ENCODE peak calls at places on chromosomes 1 and 21, in nine cellular contexts. E is foreskin keratinocyte; W is IMR-90; J is HL-60; G is cardiac muscle cell; T is CD4-positive, alpha-beta T cell; M is neural progenitor cell; H is H9; N is upper lobe of right lung. R is an unnamed sample.

GRCh38 chr1:208127284-208127683 is 116.9 kb downstream of the PLXNA2 start:
- DNase-seq in E (no peak), W (no peak), J (no peak), G (peak), T (no peak), M (no peak), H (no peak), N (no peak), R (no peak)

GRCh38 chr1:23553206-23553895 is 6.0 kb downstream of the ID3 start:
- DNase-seq in E (no peak), W (no peak), J (no peak), G (no peak), T (no peak), M (no peak), H (peak), N (no peak), R (no peak)

GRCh38 chr1:158053276-158053675 is 59.8 kb downstream of the KIRREL1 start:
- DNase-seq in E (peak), W (peak), J (no peak), G (no peak), T (no peak), M (peak), H (no peak), N (no peak), R (no peak)

GRCh38 chr1:241842565-241842964 is 5.4 kb upstream of the EXO1 start:
- DNase-seq in E (peak), W (peak), J (no peak), G (no peak), T (no peak), M (no peak), H (no peak), N (no peak), R (no peak)

GRCh38 chr1:213438339-213438738 is 387.3 kb downstream of the RPS6KC1 start:
- DNase-seq in E (no peak), W (no peak), J (no peak), G (no peak), T (no peak), M (no peak), H (no peak), N (no peak), R (no peak)

GRCh38 chr1:10057305-10057704 is 24.5 kb downstream of the UBE4B start:
- DNase-seq in E (peak), W (peak), J (no peak), G (no peak), T (no peak), M (no peak), H (no peak), N (no peak), R (no peak)

GRCh38 chr1:200038987-200039848 is 11.7 kb downstream of the NR5A2 start:
- DNase-seq in E (peak), W (no peak), J (peak), G (peak), T (no peak), M (peak), H (peak), N (peak), R (peak)

GRCh38 chr1:246682231-246682895 is 41.8 kb upstream of the SCCPDH start:
- DNase-seq in E (no peak), W (no peak), J (no peak), G (no peak), T (no peak), M (no peak), H (no peak), N (no peak), R (no peak)

GRCh38 chr1:202821467-202821866 is 10.7 kb downstream of the PCAT6 start:
- DNase-seq in E (peak), W (peak), J (no peak), G (peak), T (no peak), M (no peak), H (no peak), N (no peak), R (no peak)

GRCh38 chr1:203202431-203203245 is 16.1 kb upstream of the CHI3L1 start:
- DNase-seq in E (no peak), W (peak), J (no peak), G (no peak), T (no peak), M (no peak), H (no peak), N (peak), R (no peak)

GRCh38 chr1:115098979-115099692 is 9.8 kb upstream of the TSPAN2 start:
- DNase-seq in E (no peak), W (peak), J (peak), G (no peak), T (peak), M (no peak), H (no peak), N (no peak), R (peak)

GRCh38 chr1:154883919-154884867 is 14.1 kb upstream of the KCNN3 start:
- DNase-seq in E (no peak), W (no peak), J (no peak), G (no peak), T (no peak), M (no peak), H (no peak), N (peak), R (no peak)

GRCh38 chr1:89524369-89525168 is at the start of gene LRRC8B:
- DNase-seq in E (peak), W (peak), J (peak), G (peak), T (peak), M (peak), H (peak), N (peak), R (peak)

GRCh38 chr1:169925505-169926482 is 32.1 kb upstream of the SCYL3 start:
- DNase-seq in E (no peak), W (no peak), J (no peak), G (peak), T (no peak), M (peak), H (no peak), N (no peak), R (no peak)

GRCh38 chr1:27591622-27592021 is 12.3 kb downstream of the AHDC1 start:
- DNase-seq in E (no peak), W (peak), J (no peak), G (no peak), T (no peak), M (no peak), H (no peak), N (no peak), R (no peak)

GRCh38 chr21:32993894-32994293 is 31.8 kb upstream of the OLIG2 start:
- DNase-seq in E (peak), W (no peak), J (no peak), G (no peak), T (no peak), M (no peak), H (no peak), N (no peak), R (no peak)

GRCh38 chr1:7223334-7224080 is 438.3 kb downstream of the CAMTA1 start:
- DNase-seq in E (peak), W (peak), J (no peak), G (no peak), T (no peak), M (no peak), H (no peak), N (no peak), R (peak)

GRCh38 chr1:119372493-119373086 is 4.0 kb downstream of the HAO2 start:
- DNase-seq in E (peak), W (no peak), J (no peak), G (peak), T (no peak), M (peak), H (peak), N (no peak), R (peak)

GRCh38 chr1:208159542-208160258 is 84.5 kb downstream of the PLXNA2 start:
- DNase-seq in E (no peak), W (peak), J (no peak), G (peak), T (no peak), M (no peak), H (no peak), N (no peak), R (no peak)

GRCh38 chr1:155859881-155860841 is 794 bp downstream of the SYT11 start:
- DNase-seq in E (no peak), W (peak), J (peak), G (peak), T (no peak), M (peak), H (peak), N (peak), R (no peak)

GRCh38 chr1:223835754-223836153 is 10.0 kb downstream of the TP53BP2 start:
- DNase-seq in E (no peak), W (no peak), J (no peak), G (no peak), T (no peak), M (no peak), H (no peak), N (no peak), R (no peak)

GRCh38 chr1:41672173-41672572 is 187.7 kb upstream of the EDN2 start:
- DNase-seq in E (peak), W (peak), J (no peak), G (no peak), T (no peak), M (no peak), H (no peak), N (peak), R (peak)

GRCh38 chr1:232998646-232999045 is 48.2 kb downstream of the NTPCR start:
- DNase-seq in E (no peak), W (peak), J (no peak), G (no peak), T (no peak), M (no peak), H (no peak), N (no peak), R (no peak)

GRCh38 chr1:46084553-46085448 is 47.6 kb downstream of the PIK3R3 start:
- DNase-seq in E (peak), W (peak), J (no peak), G (no peak), T (no peak), M (no peak), H (no peak), N (no peak), R (peak)

GRCh38 chr1:52579415-52579814 is 22.8 kb upstream of the GPX7 start:
- DNase-seq in E (no peak), W (peak), J (no peak), G (no peak), T (no peak), M (no peak), H (no peak), N (no peak), R (no peak)

GRCh38 chr1:233549917-233550316 is 64.0 kb upstream of the KCNK1 start:
- DNase-seq in E (no peak), W (no peak), J (no peak), G (no peak), T (no peak), M (no peak), H (no peak), N (no peak), R (no peak)

GRCh38 chr1:60133848-60134247 is 60.3 kb upstream of the C1orf87 start:
- DNase-seq in E (peak), W (peak), J (no peak), G (no peak), T (no peak), M (no peak), H (no peak), N (no peak), R (no peak)

GRCh38 chr1:234458352-234459027 is 20.5 kb downstream of the TARBP1 start:
- DNase-seq in E (peak), W (no peak), J (no peak), G (no peak), T (no peak), M (no peak), H (no peak), N (no peak), R (no peak)

GRCh38 chr1:100543640-100544039 is 5.7 kb downstream of the GPR88 start:
- DNase-seq in E (peak), W (no peak), J (no peak), G (no peak), T (no peak), M (peak), H (peak), N (no peak), R (peak)

GRCh38 chr1:59194621-59195020 is 102.3 kb upstream of the FGGY start:
- DNase-seq in E (peak), W (no peak), J (no peak), G (no peak), T (no peak), M (no peak), H (no peak), N (no peak), R (peak)

GRCh38 chr1:108815566-108815965 is 41.3 kb downstream of the AKNAD1 start:
- DNase-seq in E (no peak), W (no peak), J (no peak), G (no peak), T (no peak), M (no peak), H (no peak), N (no peak), R (no peak)

GRCh38 chr1:216523449-216524190 is 100.4 kb upstream of the USH2A start:
- DNase-seq in E (peak), W (peak), J (no peak), G (no peak), T (no peak), M (no peak), H (no peak), N (no peak), R (no peak)

GRCh38 chr1:86754265-86754974 is 50.0 kb downstream of the SH3GLB1 start:
- DNase-seq in E (no peak), W (no peak), J (no peak), G (no peak), T (no peak), M (no peak), H (no peak), N (no peak), R (no peak)

GRCh38 chr1:229271448-229272120 is 673 bp downstream of the RAB4A start:
- DNase-seq in E (no peak), W (peak), J (no peak), G (peak), T (no peak), M (peak), H (no peak), N (no peak), R (no peak)

GRCh38 chr1:59292557-59292956 is 4.3 kb upstream of the FGGY start:
- DNase-seq in E (no peak), W (peak), J (peak), G (no peak), T (no peak), M (no peak), H (no peak), N (no peak), R (no peak)

GRCh38 chr1:87683557-87683956 is 354.9 kb downstream of the LMO4 start:
- DNase-seq in E (no peak), W (no peak), J (no peak), G (no peak), T (no peak), M (no peak), H (no peak), N (no peak), R (no peak)

GRCh38 chr1:55894521-55894920 is 679.4 kb upstream of the USP24 start:
- DNase-seq in E (no peak), W (peak), J (no peak), G (no peak), T (no peak), M (no peak), H (no peak), N (no peak), R (no peak)
- TF ChIP-seq CTCF in E (no peak), W (no peak), J (no peak), G (no peak), T (no peak), M (no peak), H (no peak), N (no peak), R (no peak)

DNA sequence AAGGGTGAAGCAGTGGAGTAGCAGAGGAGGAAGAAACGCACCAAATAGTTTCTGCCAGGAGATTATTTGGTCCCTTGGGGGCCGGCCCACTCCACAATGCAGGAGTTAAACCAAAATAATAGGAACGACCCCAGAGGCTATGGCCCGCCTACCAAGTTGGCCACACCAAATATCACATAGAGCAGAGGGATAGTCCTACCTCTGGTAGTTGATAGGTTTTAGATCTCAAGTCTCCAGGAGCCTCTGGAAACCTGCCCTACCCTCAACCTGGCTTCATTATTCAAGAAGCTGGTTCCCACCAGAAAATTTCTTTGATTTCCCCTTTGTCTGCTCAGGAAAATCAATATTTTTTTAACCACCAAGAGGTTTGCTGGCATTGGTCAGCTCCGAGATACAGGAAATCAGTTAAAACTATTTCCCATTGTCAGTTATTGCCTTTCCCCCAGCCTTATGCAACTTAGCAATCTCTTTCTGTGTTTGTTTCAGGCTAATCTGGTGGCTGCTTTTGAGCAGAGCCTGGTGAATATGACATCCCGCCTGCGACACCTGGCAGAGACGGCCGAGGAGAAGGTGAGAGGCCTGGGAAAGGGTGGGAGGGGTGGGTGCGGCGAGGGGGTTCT is 35.5 kb upstream of the IPO9 start:
- DNase-seq in E (no peak), W (no peak), J (no peak), G (no peak), T (no peak), M (no peak), H (no peak), N (no peak), R (no peak)
- H3K27ac ChIP-seq in E (no peak), W (no peak), J (no peak), G (peak), T (no peak), M (no peak), H (no peak), N (no peak), R (peak)

DNA sequence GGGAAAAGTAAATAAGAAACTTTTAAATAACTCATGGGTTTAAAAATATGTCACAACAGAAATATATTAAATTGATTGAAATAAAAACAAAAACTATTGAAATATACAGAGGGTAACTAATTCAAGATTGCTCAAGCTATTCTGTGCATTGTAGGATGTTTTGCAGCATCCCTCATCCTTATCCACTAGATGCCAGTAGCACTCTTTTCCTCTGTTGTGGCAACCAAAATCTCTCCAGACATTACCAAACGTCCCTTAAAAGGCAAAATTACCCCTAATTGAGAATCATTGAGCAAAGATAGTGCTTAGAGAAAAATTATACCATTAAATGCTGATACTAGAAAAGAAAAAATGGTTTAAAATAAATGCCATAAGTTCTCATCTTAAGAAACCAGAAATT is 682.6 kb downstream of the RWDD3 start:
- DNase-seq in E (no peak), W (peak), J (no peak), G (no peak), T (no peak), M (peak), H (no peak), N (no peak), R (no peak)
- TF ChIP-seq CTCF in E (peak), W (peak), J (no peak), G (peak), T (no peak), M (peak), H (peak), N (no peak), R (peak)

GRCh38 chr21:31663584-31664249 is 4.2 kb downstream of the SOD1 start:
- DNase-seq in E (no peak), W (no peak), J (no peak), G (no peak), T (no peak), M (no peak), H (no peak), N (no peak), R (no peak)
- H3K27ac ChIP-seq in E (no peak), W (no peak), J (no peak), G (no peak), T (no peak), M (no peak), H (no peak), N (no peak), R (no peak)

R was measured in RWPE1.